ENCODE peak calls at places on chromosome 5, in eight cellular contexts. K, F, W, A, Y, P, Z and H are unnamed samples.

GRCh38 chr5:149049371-149049781 is 13.5 kb downstream of the SH3TC2 start:
- DNase-seq in K (no peak), F (no peak), W (no peak), A (no peak), Y (no peak), P (no peak), Z (no peak), H (no peak)

GRCh38 chr5:95667219-95667618 is 15.6 kb downstream of the SPATA9 start:
- DNase-seq in K (no peak), F (no peak), W (no peak), A (no peak), Y (no peak), P (no peak), Z (no peak), H (no peak)

GRCh38 chr5:68225188-68225910 is 9.8 kb downstream of the PIK3R1 start:
- DNase-seq in K (no peak), F (peak; percentile 35), W (peak; percentile 75), A (no peak), Y (peak; percentile 50), P (no peak), Z (peak; percentile 93), H (no peak)

GRCh38 chr5:143757116-143757515 is 54.8 kb upstream of the HMHB1 start:
- DNase-seq in K (no peak), F (no peak), W (no peak), A (no peak), Y (no peak), P (no peak), Z (peak; percentile 70), H (no peak)

GRCh38 chr5:137144656-137145055 is 354.5 kb downstream of the SPOCK1 start:
- DNase-seq in K (no peak), F (no peak), W (no peak), A (no peak), Y (no peak), P (no peak), Z (no peak), H (no peak)

GRCh38 chr5:108258001-108258400 is 123.9 kb downstream of the FBXL17 start:
- DNase-seq in K (no peak), F (no peak), W (no peak), A (no peak), Y (no peak), P (no peak), Z (peak; percentile 19), H (no peak)

GRCh38 chr5:157864067-157864466 is 5.1 kb upstream of the CLINT1 start:
- DNase-seq in K (no peak), F (no peak), W (no peak), A (no peak), Y (no peak), P (no peak), Z (no peak), H (peak; percentile 36)

GRCh38 chr5:133051117-133051546 is 681 bp upstream of the HSPA4 start:
- DNase-seq in K (no peak), F (no peak), W (no peak), A (no peak), Y (no peak), P (no peak), Z (no peak), H (no peak)

GRCh38 chr5:77851229-77852067 is 75.3 kb upstream of the TBCA start:
- DNase-seq in K (no peak), F (no peak), W (no peak), A (peak; percentile 87), Y (peak; percentile 16), P (peak; percentile 72), Z (peak; percentile 16), H (no peak)

GRCh38 chr5:96377597-96377996 is 55.5 kb downstream of the PCSK1 start:
- DNase-seq in K (no peak), F (no peak), W (no peak), A (no peak), Y (no peak), P (no peak), Z (no peak), H (no peak)

GRCh38 chr5:81779935-81780266 is 29.0 kb upstream of the SSBP2 start:
- DNase-seq in K (no peak), F (no peak), W (peak; percentile 35), A (no peak), Y (no peak), P (no peak), Z (no peak), H (peak; percentile 7)

GRCh38 chr5:159890141-159890540 is 26.1 kb upstream of the ADRA1B start:
- DNase-seq in K (no peak), F (no peak), W (no peak), A (no peak), Y (no peak), P (no peak), Z (no peak), H (no peak)

GRCh38 chr5:29089591-29090141 is 2051.3 kb upstream of the CDH9 start:
- DNase-seq in K (peak; percentile 69), F (no peak), W (peak; percentile 26), A (no peak), Y (no peak), P (peak; percentile 5), Z (no peak), H (no peak)

GRCh38 chr5:107542831-107543231 is 127.9 kb downstream of the EFNA5 start:
- DNase-seq in K (no peak), F (peak; percentile 70), W (no peak), A (no peak), Y (peak; percentile 76), P (no peak), Z (peak; percentile 87), H (no peak)

GRCh38 chr5:116696356-116696755 is 121.7 kb upstream of the SEMA6A start:
- DNase-seq in K (no peak), F (no peak), W (no peak), A (peak; percentile 27), Y (no peak), P (peak; percentile 61), Z (no peak), H (no peak)

GRCh38 chr5:45847877-45848276 is 151.7 kb upstream of the HCN1 start:
- DNase-seq in K (no peak), F (no peak), W (no peak), A (no peak), Y (no peak), P (no peak), Z (no peak), H (no peak)

GRCh38 chr5:82225525-82226172 is 52.5 kb downstream of the RPS23 start:
- DNase-seq in K (peak; percentile 61), F (peak; percentile 67), W (peak; percentile 71), A (peak; percentile 65), Y (peak; percentile 78), P (peak; percentile 58), Z (peak; percentile 69), H (peak; percentile 73)

GRCh38 chr5:39624268-39624886 is 199.6 kb upstream of the DAB2 start:
- DNase-seq in K (no peak), F (peak; percentile 53), W (peak; percentile 33), A (no peak), Y (no peak), P (no peak), Z (peak; percentile 39), H (no peak)

GRCh38 chr5:74875994-74876791 is 10.0 kb upstream of the FAM169A start:
- DNase-seq in K (no peak), F (no peak), W (no peak), A (no peak), Y (no peak), P (no peak), Z (no peak), H (no peak)
- TF ChIP-seq CTCF in K (no peak), F (no peak), W (no peak), A (no peak), Y (no peak), P (no peak), Z (no peak), H (no peak)

GRCh38 chr5:15995206-15996052 is 184.2 kb downstream of the MARCHF11 start:
- DNase-seq in K (peak; percentile 59), F (no peak), W (peak; percentile 46), A (peak; percentile 5), Y (peak; percentile 67), P (no peak), Z (peak; percentile 72), H (no peak)
- TF ChIP-seq CTCF in K (peak; percentile 67), F (no peak), W (peak; percentile 38), A (peak; percentile 72), Y (peak; percentile 54), P (no peak), Z (peak; percentile 66), H (no peak)

DNA sequence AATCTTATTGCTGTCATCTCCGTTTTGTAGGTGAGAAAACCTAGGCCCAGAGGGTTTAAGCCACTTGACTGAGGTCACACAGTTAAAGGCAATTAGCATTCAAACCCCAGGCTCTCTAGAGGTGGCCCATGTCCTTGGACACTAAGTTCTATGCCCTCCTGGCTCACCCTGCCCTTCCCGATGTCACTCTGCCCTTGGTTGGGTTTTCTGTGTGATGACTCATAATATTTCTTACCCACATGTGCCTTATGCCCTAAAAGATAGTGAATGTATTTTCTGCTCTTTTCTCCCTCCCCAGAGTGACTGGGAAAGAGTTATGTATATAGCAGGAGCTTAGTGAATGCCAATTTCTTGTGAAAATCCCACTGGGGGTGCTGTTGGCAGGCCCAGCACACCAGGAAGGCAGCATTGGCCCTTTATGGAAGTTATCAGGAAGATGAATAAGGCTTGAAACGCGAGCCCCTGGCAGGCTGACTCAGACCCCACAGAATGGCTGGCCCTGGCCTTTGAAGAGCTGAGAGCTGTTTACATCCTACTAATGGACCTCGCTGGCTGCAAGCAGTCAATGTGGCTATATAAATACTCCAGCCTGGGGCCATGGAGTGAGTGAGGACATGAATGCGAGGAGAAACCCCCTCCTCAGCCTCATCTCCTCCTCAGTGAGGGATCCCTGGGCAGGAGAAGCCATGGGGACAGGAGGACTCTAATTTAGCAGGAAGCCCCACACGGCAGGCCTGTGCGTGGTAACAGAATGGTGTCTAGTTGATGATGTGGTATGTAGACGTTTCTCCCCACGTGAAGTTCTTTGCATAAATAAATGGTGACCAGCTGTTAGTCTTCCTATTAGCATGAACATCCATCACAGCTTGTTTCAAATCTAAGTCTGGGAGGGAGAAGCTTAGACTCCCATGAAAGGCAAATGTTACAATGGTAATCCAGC is 174.8 kb upstream of the PITX1 start:
- DNase-seq in K (no peak), F (no peak), W (peak; percentile 26), A (no peak), Y (peak; percentile 97), P (no peak), Z (peak; percentile 98), H (no peak)
- TF ChIP-seq CTCF in K (no peak), F (no peak), W (no peak), A (peak; percentile 58), Y (peak; percentile 46), P (no peak), Z (peak; percentile 34), H (no peak)

GRCh38 chr5:135990518-135991240 is 35.9 kb upstream of the LECT2 start:
- DNase-seq in K (no peak), F (no peak), W (peak; percentile 27), A (no peak), Y (no peak), P (no peak), Z (no peak), H (no peak)

GRCh38 chr5:135986891-135987401 is 32.2 kb upstream of the LECT2 start:
- DNase-seq in K (peak; percentile 42), F (no peak), W (no peak), A (no peak), Y (no peak), P (no peak), Z (peak; percentile 86), H (no peak)

GRCh38 chr5:135991381-135991907 is 36.7 kb upstream of the LECT2 start:
- DNase-seq in K (no peak), F (no peak), W (no peak), A (no peak), Y (peak; percentile 59), P (no peak), Z (no peak), H (no peak)

GRCh38 chr5:135993248-135993893 is 35.4 kb upstream of the TGFBI start:
- DNase-seq in K (no peak), F (no peak), W (no peak), A (no peak), Y (peak; percentile 76), P (no peak), Z (peak; percentile 81), H (no peak)

GRCh38 chr5:135989686-135990085 is 34.9 kb upstream of the LECT2 start:
- DNase-seq in K (no peak), F (no peak), W (no peak), A (no peak), Y (no peak), P (no peak), Z (no peak), H (no peak)
- TF ChIP-seq CTCF in K (no peak), F (no peak), W (no peak), A (no peak), Y (no peak), P (no peak), Z (no peak), H (no peak)